ENCODE peak calls at places on chromosome 18, in six cellular contexts. Q, G, H, W, P and X are unnamed samples.

GRCh38 chr18:44580159-44580558 is 100.5 kb upstream of the SETBP1 start:
- DNase-seq in P (no peak), W (no peak), Q (no peak), G (no peak), H (no peak), X (no peak)

GRCh38 chr18:75207298-75208054 is 1.5 kb downstream of the PTGR3 start:
- DNase-seq in W (no peak), H (no peak), G (no peak), P (no peak), Q (peak), X (no peak)

GRCh38 chr18:59060540-59060939 is 79.1 kb upstream of the SEC11C start:
- DNase-seq in W (no peak), H (no peak), P (no peak), Q (no peak), G (no peak), X (no peak)

GRCh38 chr18:8307960-8308359 is 301.3 kb upstream of the RAB12 start:
- DNase-seq in P (no peak), W (no peak), Q (no peak), H (no peak), G (no peak), X (no peak)

GRCh38 chr18:62999921-63000320 is 284.6 kb downstream of the PHLPP1 start:
- DNase-seq in Q (no peak), G (no peak), W (no peak), P (no peak), H (no peak), X (no peak)

GRCh38 chr18:45243347-45244095 is 371.8 kb upstream of the SLC14A2 start:
- DNase-seq in G (no peak), P (no peak), W (no peak), Q (peak), H (no peak), X (no peak)

GRCh38 chr18:32237024-32237423 is 47.2 kb downstream of the MEP1B start:
- DNase-seq in Q (no peak), W (no peak), G (no peak), H (no peak), P (no peak), X (no peak)

GRCh38 chr18:9575558-9575957 is 38.8 kb downstream of the PPP4R1 start:
- DNase-seq in P (peak), H (no peak), W (peak), Q (peak), G (peak), X (peak)

GRCh38 chr18:23188391-23188790 is 53.1 kb downstream of the CABLES1 start:
- DNase-seq in W (no peak), H (no peak), P (no peak), G (no peak), Q (no peak), X (no peak)

GRCh38 chr18:3826021-3826420 is 376.0 kb downstream of the TGIF1 start:
- DNase-seq in G (no peak), H (no peak), P (no peak), W (no peak), Q (no peak), X (no peak)

GRCh38 chr18:13801260-13801601 is 22.7 kb upstream of the MC5R start:
- DNase-seq in H (no peak), W (no peak), P (no peak), Q (no peak), G (no peak), X (no peak)

GRCh38 chr18:13797157-13797611 is 26.8 kb upstream of the MC5R start:
- DNase-seq in Q (peak), P (no peak), G (no peak), W (no peak), H (no peak), X (no peak)

GRCh38 chr18:13799396-13799795 is 24.6 kb upstream of the MC5R start:
- DNase-seq in Q (no peak), W (no peak), G (no peak), P (no peak), H (no peak), X (no peak)

GRCh38 chr18:13804305-13804704 is 19.6 kb upstream of the MC5R start:
- DNase-seq in G (no peak), P (no peak), H (no peak), W (no peak), Q (no peak), X (no peak)

DNA sequence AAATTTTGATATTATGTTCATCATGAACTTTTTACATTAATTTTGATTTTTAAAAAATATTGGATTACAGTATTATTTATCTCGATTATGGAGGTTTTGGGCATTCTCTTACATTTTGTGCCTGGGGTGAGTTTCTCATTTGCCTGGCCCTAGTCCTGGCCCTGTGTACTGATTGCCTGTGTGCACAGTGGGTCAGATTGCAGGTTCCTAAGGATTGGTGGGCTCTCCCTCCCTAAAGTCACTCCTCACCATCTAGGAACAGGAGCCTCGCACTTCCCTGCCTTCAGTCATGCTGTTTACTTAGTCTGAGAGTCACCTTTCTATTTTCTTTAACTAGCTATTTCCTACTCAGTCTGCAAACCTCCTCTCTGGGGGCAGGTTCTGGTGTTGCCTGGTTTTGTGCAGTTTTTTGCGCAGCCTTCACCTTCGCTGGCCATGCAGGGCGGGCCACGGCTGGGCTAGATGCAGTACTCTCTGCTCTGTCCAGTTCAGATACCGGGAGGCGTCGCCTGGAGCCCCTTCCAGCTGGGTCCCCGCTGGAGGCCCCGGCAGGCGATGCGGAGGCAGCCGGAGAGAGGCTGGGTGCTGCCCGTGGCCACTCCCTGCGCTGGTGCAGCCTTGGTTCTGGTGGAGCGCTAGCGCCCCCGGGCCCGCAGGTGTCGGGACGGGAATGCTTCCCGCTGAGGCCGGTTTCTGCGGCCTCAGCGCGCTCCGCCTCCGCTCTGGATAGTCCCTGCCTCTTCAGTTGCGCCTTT is 23.3 kb upstream of the MC5R start:
- DNase-seq in W (no peak), Q (peak), P (peak), G (peak), H (no peak), X (peak)
- TF ChIP-seq CTCF in W (peak), Q (peak), P (peak), G (peak), H (peak), X (no peak)

DNA sequence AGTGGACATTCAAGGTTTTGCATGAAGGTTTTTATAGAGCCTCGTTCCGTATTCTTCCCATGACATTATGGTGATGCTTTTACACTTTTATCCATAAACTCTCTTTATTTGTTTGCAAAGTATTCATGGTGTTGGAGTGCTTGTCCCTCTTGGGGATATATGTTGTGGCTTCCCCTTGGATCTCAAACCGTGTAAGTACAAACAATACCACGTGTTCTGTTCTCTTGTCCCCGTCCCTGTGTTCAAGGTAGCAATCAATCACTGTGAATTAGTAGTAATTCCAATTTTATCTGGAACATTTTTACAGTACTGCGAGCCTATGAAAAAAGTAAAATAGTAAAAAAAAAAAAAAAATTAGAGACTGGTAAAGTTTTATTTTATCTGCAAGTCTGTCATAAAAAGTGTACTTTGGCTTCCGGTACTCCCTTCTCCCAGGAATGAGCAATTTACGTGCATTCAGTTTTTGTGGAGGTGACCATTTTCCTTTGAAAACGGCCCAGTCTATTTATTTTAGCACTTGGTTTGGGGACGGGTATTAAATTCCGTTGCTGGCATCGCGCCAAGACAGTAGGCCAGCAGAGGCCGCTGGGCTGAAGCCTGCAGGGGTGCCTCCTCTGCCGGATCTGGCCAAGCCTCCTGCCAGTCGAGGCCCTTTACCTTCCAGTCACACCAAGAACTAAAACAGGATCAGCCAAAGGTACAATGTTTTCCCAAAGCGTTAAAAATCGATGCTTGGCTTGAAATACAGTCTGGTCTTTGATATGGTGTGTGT is 175.7 kb downstream of the SOCS6 start:
- DNase-seq in Q (peak), H (no peak), G (peak), W (peak), P (peak), X (peak)
- TF ChIP-seq CTCF in Q (peak), H (no peak), G (peak), W (peak), P (peak), X (no peak)

GRCh38 chr18:27839141-27839540 is 337.8 kb downstream of the CDH2 start:
- DNase-seq in W (peak), P (peak), Q (peak), H (no peak), G (no peak), X (no peak)

GRCh38 chr18:27843783-27844415 is 333.0 kb downstream of the CDH2 start:
- DNase-seq in P (peak), H (peak), G (no peak), Q (peak), W (peak), X (no peak)

DNA sequence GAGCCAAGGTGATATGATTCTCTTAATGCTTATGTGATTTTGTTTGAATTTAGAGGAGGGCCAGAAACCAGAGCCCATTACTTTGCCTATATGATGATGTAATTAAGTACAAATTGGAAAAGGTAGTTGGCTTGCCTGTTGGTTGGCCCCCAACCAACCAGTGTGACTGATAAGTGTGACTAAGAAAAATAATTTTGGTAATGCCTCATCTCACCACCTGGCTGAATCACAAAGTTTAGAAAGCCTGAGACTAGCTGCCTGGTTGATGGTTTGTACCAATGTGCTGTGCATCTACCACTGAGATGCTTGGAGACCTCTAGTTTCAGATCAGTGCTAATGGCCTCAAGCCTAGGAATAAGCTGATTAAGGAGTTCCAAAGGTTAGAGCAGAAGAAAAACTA is 338.7 kb downstream of the CDH2 start:
- DNase-seq in W (no peak), G (no peak), Q (no peak), P (no peak), H (no peak), X (no peak)
- TF ChIP-seq CTCF in W (no peak), G (no peak), Q (no peak), P (no peak), H (no peak), X (no peak)

GRCh38 chr18:78074400-78075020 is 824.9 kb downstream of the GALR1 start:
- DNase-seq in G (no peak), W (no peak), Q (no peak), P (no peak), H (no peak), X (no peak)
- TF ChIP-seq CTCF in G (no peak), W (no peak), Q (no peak), P (no peak), H (peak), X (no peak)